ENCODE peak calls at places on chromosomes 7 and 10, in six cellular contexts. G is upper lobe of left lung, U is stomach, N is spleen, H is HCT116, A is sigmoid colon. O is an unnamed sample.

GRCh38 chr7:148804343-148805234 is 79.5 kb downstream of the EZH2 start:
- DNase-seq in A (no peak), G (no peak), U (no peak), H (no peak), N (no peak), O (no peak)

GRCh38 chr7:152312316-152312715 is 123.5 kb downstream of the KMT2C start:
- DNase-seq in N (no peak), G (no peak), A (no peak), H (no peak), U (no peak), O (no peak)

GRCh38 chr10:34885901-34886300 is 70.8 kb upstream of the PARD3 start:
- DNase-seq in H (no peak), G (no peak), U (no peak), A (no peak), N (no peak), O (no peak)

GRCh38 chr7:78073470-78074382 is 275.2 kb downstream of the PHTF2 start:
- DNase-seq in G (no peak), N (no peak), A (no peak), U (no peak), H (no peak), O (no peak)

GRCh38 chr7:23373151-23374004 is 74.2 kb downstream of the MALSU1 start:
- DNase-seq in H (no peak), U (no peak), N (no peak), G (no peak), A (no peak), O (no peak)

GRCh38 chr7:157194948-157195347 is 56.2 kb downstream of the UBE3C start:
- DNase-seq in U (no peak), H (peak; percentile 16), G (no peak), A (no peak), N (no peak), O (no peak)

GRCh38 chr7:31466036-31466435 is 47.9 kb upstream of the ITPRID1 start:
- DNase-seq in U (no peak), G (no peak), A (no peak), H (no peak), N (no peak), O (no peak)

GRCh38 chr7:86972072-86972471 is 87.4 kb downstream of the ELAPOR2 start:
- DNase-seq in N (no peak), G (no peak), A (no peak), H (no peak), U (no peak), O (no peak)

GRCh38 chr7:91396-92158 is 100.8 kb upstream of the FAM20C start:
- DNase-seq in A (peak; percentile 48), G (no peak), U (no peak), H (no peak), N (no peak), O (no peak)

GRCh38 chr10:100970076-100970913 is 991 bp downstream of the SEMA4G start:
- DNase-seq in A (peak; percentile 66), N (peak; percentile 55), U (peak; percentile 51), G (peak; percentile 51), H (peak; percentile 26), O (no peak)

GRCh38 chr7:131255242-131255641 is 72.4 kb upstream of the MKLN1 start:
- DNase-seq in H (peak; percentile 18), N (no peak), A (no peak), U (no peak), G (no peak), O (no peak)

GRCh38 chr10:69661414-69662172 is 31.5 kb downstream of the FAM241B start:
- DNase-seq in G (no peak), U (no peak), H (no peak), A (no peak), N (no peak), O (no peak)

GRCh38 chr10:18010050-18010449 is 58.3 kb downstream of the SLC39A12 start:
- DNase-seq in A (no peak), H (no peak), N (no peak), G (no peak), U (no peak), O (no peak)

GRCh38 chr10:28984431-28984830 is 304.4 kb upstream of the LYZL1 start:
- DNase-seq in A (peak; percentile 89), U (peak; percentile 88), G (peak; percentile 93), H (no peak), N (peak; percentile 76), O (peak; percentile 89)

GRCh38 chr10:17307149-17307548 is 79.1 kb downstream of the VIM start:
- DNase-seq in H (no peak), N (no peak), A (no peak), G (no peak), U (no peak), O (no peak)

GRCh38 chr10:82037076-82037475 is 162.1 kb downstream of the NRG3 start:
- DNase-seq in U (no peak), N (no peak), A (peak; percentile 77), G (no peak), H (no peak), O (peak; percentile 74)

GRCh38 chr7:128356546-128357365 is 4.7 kb downstream of the PRRT4 start:
- DNase-seq in N (no peak), U (no peak), G (no peak), A (no peak), H (no peak), O (no peak)

GRCh38 chr7:23242321-23242720 is 4.3 kb upstream of the GPNMB start:
- DNase-seq in N (no peak), G (no peak), U (no peak), A (no peak), H (no peak), O (no peak)

GRCh38 chr10:14852236-14852635 is 14.1 kb downstream of the HSPA14 start:
- DNase-seq in N (no peak), H (no peak), A (no peak), G (no peak), U (no peak), O (no peak)

DNA sequence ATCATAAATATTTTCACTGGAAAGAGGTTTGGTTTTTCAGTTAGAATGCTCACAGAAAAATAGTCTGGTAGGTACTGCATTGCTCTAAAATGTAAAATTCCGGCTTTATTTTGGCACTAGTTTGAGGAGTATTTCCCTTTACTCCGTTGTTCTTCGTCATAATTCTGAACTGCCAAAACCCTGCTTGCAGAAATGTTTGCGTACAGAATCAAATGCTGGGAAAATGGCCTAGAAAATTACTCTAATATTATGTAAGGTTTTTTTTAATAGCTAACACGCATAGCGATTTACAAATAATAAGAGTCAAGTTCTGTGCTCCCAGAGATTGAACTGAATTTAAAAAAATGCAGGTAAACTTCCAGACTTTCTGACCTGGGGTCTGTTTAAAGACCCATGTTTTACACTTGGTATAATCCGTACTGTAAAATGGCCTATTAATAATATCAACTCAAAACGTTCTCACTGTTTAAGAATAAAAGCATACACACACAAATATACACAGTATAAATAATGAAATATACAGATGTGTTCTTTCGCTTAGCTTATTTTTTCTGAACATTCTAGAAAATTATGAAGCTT is 23.6 kb upstream of the ANLN start:
- DNase-seq in A (no peak), N (no peak), U (no peak), G (no peak), H (no peak), O (no peak)
- H3K4me3 ChIP-seq in A (peak overlapping the region; percentile 89), N (peak overlapping the region; percentile 69), U (peak overlapping the region; percentile 91), G (peak overlapping the region; percentile 86), H (peak overlapping the region; percentile 60), O (peak overlapping the region; percentile 62)

DNA sequence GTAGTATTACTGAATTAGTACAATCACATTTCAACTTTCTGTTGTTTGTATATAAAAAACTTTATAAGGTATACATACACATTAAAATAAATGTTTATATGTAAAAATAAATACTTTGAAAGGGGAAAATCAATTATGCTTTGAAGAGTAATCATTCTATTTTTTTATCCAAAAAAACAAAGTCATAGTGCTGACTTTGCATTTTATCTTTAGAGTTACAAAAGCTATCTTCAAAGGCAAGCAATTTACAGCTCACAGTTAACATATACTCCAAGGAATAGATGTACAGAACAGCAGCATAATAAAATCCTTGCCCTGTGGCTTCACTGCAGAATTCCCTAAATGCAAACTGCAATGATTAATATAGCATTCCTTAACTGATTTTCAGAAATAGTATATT is 53.2 kb downstream of the MAGI2 start:
- DNase-seq in H (no peak), A (no peak), U (no peak), G (no peak), N (no peak), O (no peak)
- TF ChIP-seq POLR2AphosphoS5 in H (no peak), A (no peak), U (no peak), G (no peak), N (no peak), O (no peak)

GRCh38 chr10:128105383-128105782 is 20.8 kb downstream of the MKI67 start:
- DNase-seq in H (no peak), N (no peak), U (no peak), A (no peak), G (no peak), O (no peak)
- TF ChIP-seq POLR2A in H (no peak), N (no peak), U (no peak), A (no peak), G (no peak), O (no peak)

GRCh38 chr10:132605390-132605789 is 67.8 kb downstream of the INPP5A start:
- DNase-seq in H (no peak), G (peak; percentile 8), N (no peak), A (no peak), U (no peak), O (no peak)

GRCh38 chr10:132606536-132607316 is 69.1 kb downstream of the INPP5A start:
- DNase-seq in N (peak; percentile 81), A (peak; percentile 74), U (peak; percentile 73), G (peak; percentile 20), H (no peak), O (no peak)

GRCh38 chr10:132603851-132604533 is 66.4 kb downstream of the INPP5A start:
- DNase-seq in H (no peak), N (peak; percentile 51), A (no peak), G (peak; percentile 3), U (no peak), O (no peak)

GRCh38 chr10:132606031-132606491 is 68.5 kb downstream of the INPP5A start:
- DNase-seq in G (peak; percentile 10), N (peak; percentile 59), A (peak; percentile 64), H (no peak), U (no peak), O (no peak)

GRCh38 chr10:132604686-132605085 is 67.1 kb downstream of the INPP5A start:
- DNase-seq in U (no peak), G (peak; percentile 9), H (no peak), A (no peak), N (no peak), O (no peak)
- H3K4me3 ChIP-seq in U (no peak overlapping the region), G (no peak overlapping the region), H (no peak overlapping the region), A (no peak overlapping the region), N (no peak overlapping the region), O (no peak overlapping the region)

GRCh38 chr7:134777908-134778580 is 1.4 kb upstream of the CALD1 start:
- DNase-seq in N (no peak), U (no peak), A (no peak), H (no peak), G (no peak), O (no peak)
- TF ChIP-seq POLR2AphosphoS5 in N (no peak), U (no peak), A (no peak), H (no peak), G (no peak), O (no peak)

O was measured in breast epithelium.